ENCODE peak calls at places on chromosomes 4 and X, in five cellular contexts. One of them, this sample, is unnamed.

GRCh38 chr4:151638295-151638858 is 122.4 kb downstream of the GATB start:
- DNase-seq in ovary: no peak
- DNase-seq in HepG2: no peak
- DNase-seq in NB4: no peak
- DNase-seq in lower leg skin: no peak
- DNase-seq in this sample: no peak

GRCh38 chr4:159410076-159410777 is 307.3 kb downstream of the RAPGEF2 start:
- DNase-seq in ovary: no peak
- DNase-seq in HepG2: no peak
- DNase-seq in NB4: no peak
- DNase-seq in lower leg skin: no peak
- DNase-seq in this sample: no peak

GRCh38 chr4:178917756-178918155 is 1475.5 kb upstream of the AGA start:
- DNase-seq in ovary: no peak
- DNase-seq in HepG2: no peak
- DNase-seq in NB4: no peak
- DNase-seq in lower leg skin: no peak
- DNase-seq in this sample: no peak

GRCh38 chrX:55056820-55057690 is 17.8 kb upstream of the PAGE2B start:
- DNase-seq in ovary: no peak
- DNase-seq in HepG2: no peak
- DNase-seq in NB4: no peak
- DNase-seq in lower leg skin: no peak
- DNase-seq in this sample: no peak

GRCh38 chr4:14867847-14868246 is 134.4 kb upstream of the CPEB2 start:
- DNase-seq in ovary: no peak
- DNase-seq in HepG2: no peak
- DNase-seq in NB4: no peak
- DNase-seq in lower leg skin: no peak
- DNase-seq in this sample: no peak

GRCh38 chrX:105608745-105609144 is 213.6 kb upstream of the NRK start:
- DNase-seq in ovary: no peak
- DNase-seq in HepG2: no peak
- DNase-seq in NB4: no peak
- DNase-seq in lower leg skin: no peak
- DNase-seq in this sample: no peak

GRCh38 chr4:55125087-55125721 is at the start of gene KDR:
- DNase-seq in ovary: peak; percentile 29
- DNase-seq in HepG2: no peak
- DNase-seq in NB4: no peak
- DNase-seq in lower leg skin: no peak
- DNase-seq in this sample: no peak

GRCh38 chr4:144701683-144702233 is 55.8 kb downstream of the HHIP start:
- DNase-seq in ovary: no peak
- DNase-seq in HepG2: no peak
- DNase-seq in NB4: no peak
- DNase-seq in lower leg skin: no peak
- DNase-seq in this sample: no peak

GRCh38 chr4:70877539-70877938 is 24.6 kb upstream of the MOB1B start:
- DNase-seq in ovary: no peak
- DNase-seq in HepG2: no peak
- DNase-seq in NB4: no peak
- DNase-seq in lower leg skin: no peak
- DNase-seq in this sample: no peak

GRCh38 chr4:166657261-166657660 is 577.0 kb downstream of the SPOCK3 start:
- DNase-seq in ovary: no peak
- DNase-seq in HepG2: no peak
- DNase-seq in NB4: no peak
- DNase-seq in lower leg skin: no peak
- DNase-seq in this sample: no peak

GRCh38 chrX:112759512-112759911 is 79.8 kb upstream of the LHFPL1 start:
- DNase-seq in ovary: no peak
- DNase-seq in HepG2: no peak
- DNase-seq in NB4: no peak
- DNase-seq in lower leg skin: no peak
- DNase-seq in this sample: no peak

GRCh38 chr4:38069271-38069760 is 109.1 kb downstream of the PTTG2 start:
- DNase-seq in ovary: peak; percentile 78
- DNase-seq in HepG2: no peak
- DNase-seq in NB4: peak; percentile 88
- DNase-seq in lower leg skin: no peak
- DNase-seq in this sample: peak; percentile 20

GRCh38 chr4:42483426-42484379 is 86.4 kb downstream of the SHISA3 start:
- DNase-seq in ovary: no peak
- DNase-seq in HepG2: no peak
- DNase-seq in NB4: no peak
- DNase-seq in lower leg skin: no peak
- DNase-seq in this sample: no peak

GRCh38 chr4:6926081-6926480 is 16.5 kb downstream of the TBC1D14 start:
- DNase-seq in ovary: no peak
- DNase-seq in HepG2: no peak
- DNase-seq in NB4: peak; percentile 92
- DNase-seq in lower leg skin: no peak
- DNase-seq in this sample: no peak

GRCh38 chr4:32884198-32884597 is 2164.0 kb downstream of the PCDH7 start:
- DNase-seq in ovary: no peak
- DNase-seq in HepG2: no peak
- DNase-seq in NB4: no peak
- DNase-seq in lower leg skin: no peak
- DNase-seq in this sample: no peak

GRCh38 chr4:62717144-62717543 is 1517.0 kb downstream of the ADGRL3 start:
- DNase-seq in ovary: no peak
- DNase-seq in HepG2: no peak
- DNase-seq in NB4: no peak
- DNase-seq in lower leg skin: no peak
- DNase-seq in this sample: no peak

GRCh38 chr4:30380404-30380998 is 339.7 kb upstream of the PCDH7 start:
- DNase-seq in ovary: no peak
- DNase-seq in HepG2: peak; percentile 23
- DNase-seq in NB4: peak; percentile 72
- DNase-seq in lower leg skin: no peak
- DNase-seq in this sample: no peak

GRCh38 chr4:85370400-85371032 is 104.4 kb upstream of the ARHGAP24 start:
- DNase-seq in ovary: no peak
- DNase-seq in HepG2: peak; percentile 31
- DNase-seq in NB4: peak; percentile 69
- DNase-seq in lower leg skin: peak; percentile 21
- DNase-seq in this sample: no peak

GRCh38 chr4:36476135-36476534 is 194.7 kb downstream of the DTHD1 start:
- DNase-seq in ovary: no peak
- DNase-seq in HepG2: no peak
- DNase-seq in NB4: no peak
- DNase-seq in lower leg skin: no peak
- DNase-seq in this sample: no peak

GRCh38 chr4:88043586-88044340 is 36.3 kb downstream of the PKD2 start:
- DNase-seq in ovary: no peak
- DNase-seq in HepG2: no peak
- DNase-seq in NB4: no peak
- DNase-seq in lower leg skin: no peak
- DNase-seq in this sample: no peak

GRCh38 chr4:72112514-72113156 is 80.8 kb downstream of the NPFFR2 start:
- DNase-seq in ovary: no peak
- DNase-seq in HepG2: peak; percentile 32
- DNase-seq in NB4: peak; percentile 42
- DNase-seq in lower leg skin: no peak
- DNase-seq in this sample: no peak

GRCh38 chr4:128665514-128665913 is 144.0 kb upstream of the JADE1 start:
- DNase-seq in ovary: no peak
- DNase-seq in HepG2: no peak
- DNase-seq in NB4: no peak
- DNase-seq in lower leg skin: no peak
- DNase-seq in this sample: no peak

GRCh38 chrX:125681058-125681457 is 361.4 kb downstream of the TEX13C start:
- DNase-seq in ovary: no peak
- DNase-seq in HepG2: no peak
- DNase-seq in NB4: no peak
- DNase-seq in lower leg skin: no peak
- DNase-seq in this sample: no peak

GRCh38 chrX:51456814-51457213 is 39.6 kb downstream of the NUDT11 start:
- DNase-seq in ovary: no peak
- DNase-seq in HepG2: peak; percentile 0
- DNase-seq in NB4: peak; percentile 3
- DNase-seq in lower leg skin: no peak
- DNase-seq in this sample: no peak

GRCh38 chrX:39577976-39578962 is 519.5 kb downstream of the BCOR start:
- DNase-seq in ovary: peak; percentile 49
- DNase-seq in HepG2: no peak
- DNase-seq in NB4: peak; percentile 2
- DNase-seq in lower leg skin: no peak
- DNase-seq in this sample: peak; percentile 27

GRCh38 chrX:113195949-113196348 is 355.3 kb upstream of the AMOT start:
- DNase-seq in ovary: no peak
- DNase-seq in HepG2: no peak
- DNase-seq in NB4: no peak
- DNase-seq in lower leg skin: no peak
- DNase-seq in this sample: no peak

GRCh38 chr4:3719836-3720235 is 46.3 kb upstream of the ADRA2C start:
- DNase-seq in ovary: no peak
- DNase-seq in HepG2: no peak
- DNase-seq in NB4: no peak
- DNase-seq in lower leg skin: no peak
- DNase-seq in this sample: no peak

GRCh38 chrX:124963717-124964116 is 356.0 kb upstream of the TEX13C start:
- DNase-seq in ovary: no peak
- DNase-seq in HepG2: no peak
- DNase-seq in NB4: no peak
- DNase-seq in lower leg skin: no peak
- DNase-seq in this sample: no peak

GRCh38 chrX:140177821-140178220 is 212.5 kb upstream of the CXorf66 start:
- DNase-seq in ovary: no peak
- DNase-seq in HepG2: no peak
- DNase-seq in NB4: no peak
- DNase-seq in lower leg skin: no peak
- DNase-seq in this sample: no peak

DNA sequence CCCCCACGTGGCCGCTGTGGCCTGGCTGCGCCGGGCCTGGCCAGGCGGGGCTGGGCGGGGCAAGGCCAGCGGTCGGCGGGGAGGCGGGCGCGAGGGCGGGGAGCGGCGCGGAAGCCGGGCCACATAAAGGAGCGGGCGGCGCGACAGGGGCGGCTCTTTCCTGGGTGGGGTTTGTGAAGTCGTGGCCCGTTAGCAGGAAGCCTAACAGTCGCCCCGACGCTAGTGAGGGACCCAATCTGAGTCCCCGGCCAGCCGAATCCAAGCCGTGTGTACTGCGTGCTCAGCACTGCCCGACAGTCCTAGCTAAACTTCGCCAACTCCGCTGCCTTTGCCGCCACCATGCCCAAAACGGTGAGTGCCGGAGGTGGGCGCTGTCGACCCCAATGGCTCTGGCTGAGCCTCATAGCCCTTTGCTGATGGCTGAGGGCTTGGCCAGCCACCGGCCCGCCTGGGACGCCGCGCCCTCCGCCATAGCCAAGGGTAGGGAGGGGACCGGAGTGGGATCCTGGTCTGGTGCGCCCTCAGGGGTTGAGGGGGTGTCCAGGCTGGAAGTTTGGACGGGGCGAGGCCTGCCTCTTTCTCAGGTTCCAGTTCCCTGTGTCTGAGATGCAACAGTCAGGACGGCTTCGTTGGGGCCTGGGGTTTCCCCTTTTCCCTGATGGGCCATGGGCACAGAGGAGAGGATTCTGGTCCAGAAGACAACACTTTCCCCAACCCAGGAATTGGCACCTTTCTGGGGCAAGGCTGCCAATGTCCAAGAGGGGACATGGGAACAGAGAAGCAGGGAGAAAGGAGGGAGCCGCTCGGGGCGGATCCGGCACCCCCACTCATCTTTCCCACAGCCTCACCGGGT is at the start of gene MSN:
- DNase-seq in ovary: peak; percentile 74
- DNase-seq in HepG2: no peak
- DNase-seq in NB4: peak; percentile 86
- DNase-seq in lower leg skin: peak; percentile 62
- DNase-seq in this sample: peak; percentile 40
- TF ChIP-seq POLR2A in ovary: peak; percentile 32
- TF ChIP-seq POLR2A in HepG2: no peak
- TF ChIP-seq POLR2A in NB4: peak; percentile 52
- TF ChIP-seq POLR2A in lower leg skin: no peak
- TF ChIP-seq POLR2A in this sample: peak; percentile 38

GRCh38 chrX:131399692-131400428 is 110.8 kb upstream of the IGSF1 start:
- DNase-seq in ovary: no peak
- DNase-seq in HepG2: no peak
- DNase-seq in NB4: no peak
- DNase-seq in lower leg skin: no peak
- DNase-seq in this sample: no peak

GRCh38 chrX:131397891-131398290 is 108.8 kb upstream of the IGSF1 start:
- DNase-seq in ovary: no peak
- DNase-seq in HepG2: no peak
- DNase-seq in NB4: peak; percentile 21
- DNase-seq in lower leg skin: no peak
- DNase-seq in this sample: no peak

GRCh38 chrX:131405497-131405896 is 116.4 kb upstream of the IGSF1 start:
- DNase-seq in ovary: no peak
- DNase-seq in HepG2: no peak
- DNase-seq in NB4: no peak
- DNase-seq in lower leg skin: no peak
- DNase-seq in this sample: no peak

GRCh38 chrX:131402124-131402811 is 113.2 kb upstream of the IGSF1 start:
- DNase-seq in ovary: no peak
- DNase-seq in HepG2: no peak
- DNase-seq in NB4: no peak
- DNase-seq in lower leg skin: no peak
- DNase-seq in this sample: no peak
- TF ChIP-seq POLR2A in ovary: no peak
- TF ChIP-seq POLR2A in HepG2: no peak
- TF ChIP-seq POLR2A in NB4: no peak
- TF ChIP-seq POLR2A in lower leg skin: no peak
- TF ChIP-seq POLR2A in this sample: no peak

DNA sequence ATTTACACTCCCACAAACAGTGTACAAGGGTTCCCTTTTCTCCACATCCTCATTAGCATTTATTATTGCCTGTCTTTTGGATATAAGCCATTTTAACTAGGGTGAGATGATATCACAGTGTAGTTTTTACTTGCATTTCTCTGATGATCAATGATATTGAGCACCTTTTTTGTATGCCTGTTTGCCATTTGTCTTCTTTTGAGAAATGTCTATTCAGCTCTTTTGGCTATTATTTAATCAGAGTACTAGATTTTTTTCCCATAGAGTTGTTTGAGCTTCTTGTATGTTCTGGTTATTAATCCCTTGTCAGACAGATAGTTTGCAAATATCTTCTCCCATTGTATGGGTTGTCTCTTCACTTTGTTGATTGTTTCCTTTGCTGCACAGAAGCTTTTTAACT is 190.6 kb downstream of the MAGEB17 start:
- DNase-seq in ovary: no peak
- DNase-seq in HepG2: no peak
- DNase-seq in NB4: no peak
- DNase-seq in lower leg skin: no peak
- DNase-seq in this sample: no peak
- TF ChIP-seq POLR2A in ovary: no peak
- TF ChIP-seq POLR2A in HepG2: no peak
- TF ChIP-seq POLR2A in NB4: no peak
- TF ChIP-seq POLR2A in lower leg skin: no peak
- TF ChIP-seq POLR2A in this sample: no peak

GRCh38 chrX:13688772-13689518 is at the start of gene RAB9A:
- DNase-seq in ovary: peak; percentile 92
- DNase-seq in HepG2: peak; percentile 33
- DNase-seq in NB4: peak; percentile 86
- DNase-seq in lower leg skin: peak; percentile 79
- DNase-seq in this sample: peak; percentile 48
- TF ChIP-seq POLR2A in ovary: peak; percentile 88
- TF ChIP-seq POLR2A in HepG2: peak; percentile 91
- TF ChIP-seq POLR2A in NB4: peak; percentile 82
- TF ChIP-seq POLR2A in lower leg skin: no peak
- TF ChIP-seq POLR2A in this sample: peak; percentile 32

GRCh38 chr4:10082047-10082446 is 34.6 kb downstream of the WDR1 start:
- DNase-seq in ovary: peak; percentile 9
- DNase-seq in HepG2: no peak
- DNase-seq in NB4: no peak
- DNase-seq in lower leg skin: no peak
- DNase-seq in this sample: peak; percentile 23
- TF ChIP-seq POLR2A in ovary: no peak
- TF ChIP-seq POLR2A in HepG2: no peak
- TF ChIP-seq POLR2A in NB4: no peak
- TF ChIP-seq POLR2A in lower leg skin: no peak
- TF ChIP-seq POLR2A in this sample: no peak